ENCODE peak calls at places on chromosomes 2 and 18, in nine cellular contexts. M is WTC11, X is adrenal gland, N is mucosa of descending colon, C is astrocyte of the spinal cord, S is ovary, B is thoracic aorta, H is D721Med, Q is fibroblast of the aortic adventitia. Z is an unnamed sample.

GRCh38 chr2:232420463-232421188 is 14.0 kb downstream of the ALPG start:
- DNase-seq in S (no peak), Q (no peak), C (no peak), N (no peak), B (no peak), X (no peak), M (peak), H (no peak), Z (no peak)

GRCh38 chr2:128279786-128280701 is 38.6 kb downstream of the HS6ST1 start:
- DNase-seq in M (peak), H (no peak), N (peak), C (no peak), X (peak), S (peak), Q (no peak), B (no peak), Z (no peak)

GRCh38 chr2:46674451-46674850 is 195.1 kb downstream of the TMEM247 start:
- DNase-seq in S (no peak), B (no peak), M (no peak), X (no peak), N (no peak), H (no peak), Q (peak), C (no peak), Z (no peak)

GRCh38 chr2:55887906-55888625 is 35.5 kb downstream of the EFEMP1 start:
- DNase-seq in C (peak), H (no peak), N (no peak), X (no peak), S (peak), B (no peak), Q (peak), M (no peak), Z (peak)

GRCh38 chr2:64228126-64228678 is 84.0 kb upstream of the PELI1 start:
- DNase-seq in B (peak), C (peak), N (peak), Q (peak), S (peak), X (peak), M (peak), H (peak), Z (peak)

GRCh38 chr2:162475661-162476060 is 131.7 kb downstream of the GCA start:
- DNase-seq in S (no peak), B (no peak), N (no peak), X (no peak), C (peak), M (no peak), Q (no peak), H (no peak), Z (no peak)

GRCh38 chr2:150607471-150607870 is 120.0 kb upstream of the RND3 start:
- DNase-seq in M (no peak), H (no peak), B (no peak), X (no peak), C (no peak), S (no peak), N (no peak), Q (peak), Z (no peak)

GRCh38 chr18:25274900-25275299 is 77.1 kb downstream of the ZNF521 start:
- DNase-seq in Q (no peak), H (no peak), S (no peak), X (no peak), M (no peak), C (no peak), N (no peak), B (no peak), Z (no peak)

GRCh38 chr18:54873884-54874255 is 45.6 kb downstream of the RAB27B start:
- DNase-seq in C (no peak), B (no peak), S (no peak), M (no peak), X (no peak), H (no peak), N (no peak), Q (no peak), Z (no peak)

GRCh38 chr2:160044728-160045127 is 17.7 kb downstream of the PLA2R1 start:
- DNase-seq in N (no peak), C (no peak), H (no peak), X (no peak), M (peak), S (no peak), Q (no peak), B (no peak), Z (no peak)

GRCh38 chr2:95306306-95306895 is 9.3 kb downstream of the KCNIP3 start:
- DNase-seq in M (no peak), S (no peak), H (no peak), Q (no peak), N (no peak), X (no peak), C (no peak), B (no peak), Z (no peak)

GRCh38 chr2:214765180-214765579 is 44.3 kb downstream of the BARD1 start:
- DNase-seq in H (no peak), C (no peak), N (no peak), B (no peak), X (no peak), M (no peak), S (no peak), Q (no peak), Z (no peak)

GRCh38 chr18:47871288-47871687 is 59.2 kb downstream of the SMAD2 start:
- DNase-seq in Q (no peak), M (no peak), X (no peak), B (no peak), N (no peak), C (no peak), S (no peak), H (no peak), Z (no peak)

GRCh38 chr18:47870605-47871004 is 59.9 kb downstream of the SMAD2 start:
- DNase-seq in X (no peak), M (no peak), S (no peak), Q (no peak), C (no peak), N (no peak), B (no peak), H (no peak), Z (no peak)

GRCh38 chr18:47873625-47874024 is 56.8 kb downstream of the SMAD2 start:
- DNase-seq in C (no peak), S (no peak), X (no peak), N (no peak), B (no peak), H (no peak), Q (no peak), M (no peak), Z (no peak)

GRCh38 chr18:47868744-47869143 is 61.7 kb downstream of the SMAD2 start:
- DNase-seq in X (no peak), Q (no peak), M (no peak), H (no peak), B (no peak), S (no peak), N (no peak), C (no peak), Z (no peak)

DNA sequence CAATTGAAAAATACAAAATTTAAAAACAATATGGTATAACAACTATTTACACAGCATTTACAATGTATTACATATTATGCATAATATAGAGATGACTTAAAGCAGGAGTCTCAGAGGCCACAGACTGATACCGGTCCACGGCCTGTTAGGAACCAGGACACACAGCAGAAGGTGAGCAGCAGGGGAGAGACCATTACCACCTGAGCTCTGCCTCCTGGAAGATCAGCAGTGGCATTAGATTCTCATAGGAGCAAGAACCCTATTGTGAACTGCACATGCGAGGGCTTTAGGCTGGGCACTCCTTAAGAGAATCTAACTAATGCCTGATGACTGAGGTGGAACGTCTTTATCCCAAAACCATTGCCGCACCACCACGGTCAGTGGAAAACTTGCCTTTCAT is 58.0 kb downstream of the SMAD2 start:
- DNase-seq in H (no peak), X (no peak), Q (no peak), S (no peak), C (no peak), M (no peak), N (no peak), B (no peak), Z (no peak)
- TF ChIP-seq CTCF in H (no peak), X (no peak), Q (no peak), S (no peak), C (no peak), M (no peak), N (no peak), B (no peak), Z (no peak)

GRCh38 chr2:200453853-200454524 is 55.9 kb downstream of the KCTD18 start:
- DNase-seq in X (no peak), Q (no peak), N (no peak), H (no peak), B (no peak), S (no peak), C (no peak), M (no peak), Z (no peak)
- TF ChIP-seq CTCF in X (no peak), Q (peak), N (no peak), H (no peak), B (no peak), S (no peak), C (peak), M (no peak), Z (peak)

DNA sequence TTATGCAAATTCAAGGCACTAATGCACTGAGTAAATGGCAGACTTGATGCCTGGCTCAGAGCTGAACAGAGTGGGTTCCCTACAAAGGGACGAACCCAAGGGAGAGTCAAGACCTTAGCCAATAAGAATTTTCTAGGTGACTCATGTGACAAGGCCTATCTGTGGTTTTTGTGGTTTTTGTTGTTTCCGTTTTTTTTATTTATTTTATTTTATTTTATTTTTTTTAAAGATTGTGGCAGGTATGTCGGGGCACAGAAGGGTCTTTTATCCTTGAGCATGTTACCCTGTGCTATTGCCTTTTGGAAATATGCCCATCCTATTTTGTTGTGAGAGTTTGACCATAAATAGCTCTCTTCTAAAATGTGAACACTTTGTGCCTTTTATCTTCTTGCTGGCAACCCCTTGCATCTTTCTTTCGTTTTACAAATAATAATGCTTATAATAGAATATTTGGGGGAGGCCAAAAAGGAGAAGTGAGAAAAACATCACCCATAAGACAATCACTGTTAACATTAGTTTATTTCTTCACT is 113.4 kb upstream of the AQP4 start:
- DNase-seq in B (no peak), C (no peak), H (no peak), M (no peak), N (no peak), S (no peak), Q (no peak), X (no peak), Z (no peak)
- TF ChIP-seq CTCF in B (no peak), C (no peak), H (no peak), M (no peak), N (no peak), S (no peak), Q (no peak), X (no peak), Z (no peak)

GRCh38 chr18:12656671-12657047 is 1.2 kb downstream of the SPIRE1 start:
- DNase-seq in M (no peak), B (no peak), S (no peak), H (no peak), X (no peak), C (peak), Q (peak), N (no peak), Z (no peak)

GRCh38 chr18:12654971-12655370 is 2.9 kb downstream of the SPIRE1 start:
- DNase-seq in Q (no peak), X (no peak), S (no peak), N (no peak), B (no peak), H (no peak), M (no peak), C (no peak), Z (no peak)

GRCh38 chr18:12657048-12657848 is 659 bp downstream of the SPIRE1 start:
- DNase-seq in N (peak), X (peak), B (no peak), C (peak), H (no peak), M (peak), S (peak), Q (peak), Z (peak)

GRCh38 chr18:12659904-12660605 is 2.1 kb upstream of the SPIRE1 start:
- DNase-seq in X (peak), H (no peak), B (no peak), S (peak), C (peak), M (peak), Q (peak), N (no peak), Z (peak)

GRCh38 chr18:12657849-12658829 is at the start of gene SPIRE1:
- DNase-seq in N (peak), X (peak), M (peak), S (peak), H (no peak), Q (peak), B (no peak), C (peak), Z (peak)
- TF ChIP-seq CTCF in N (no peak), X (no peak), M (no peak), S (no peak), H (no peak), Q (no peak), B (no peak), C (no peak), Z (peak)

GRCh38 chr18:3665780-3666525 is 216.0 kb downstream of the TGIF1 start:
- DNase-seq in M (peak), H (peak), C (peak), N (peak), B (peak), Q (peak), X (peak), S (peak), Z (peak)

GRCh38 chr18:3665187-3665586 is 215.2 kb downstream of the TGIF1 start:
- DNase-seq in C (no peak), N (no peak), M (no peak), Q (no peak), S (no peak), B (no peak), X (no peak), H (no peak), Z (no peak)

GRCh38 chr18:3663870-3664512 is 214.0 kb downstream of the TGIF1 start:
- DNase-seq in M (no peak), N (no peak), C (no peak), Q (no peak), S (no peak), H (no peak), X (no peak), B (no peak), Z (no peak)

GRCh38 chr18:3666526-3667254 is 216.7 kb downstream of the TGIF1 start:
- DNase-seq in X (no peak), S (no peak), B (no peak), M (no peak), Q (no peak), N (no peak), H (no peak), C (no peak), Z (no peak)

DNA sequence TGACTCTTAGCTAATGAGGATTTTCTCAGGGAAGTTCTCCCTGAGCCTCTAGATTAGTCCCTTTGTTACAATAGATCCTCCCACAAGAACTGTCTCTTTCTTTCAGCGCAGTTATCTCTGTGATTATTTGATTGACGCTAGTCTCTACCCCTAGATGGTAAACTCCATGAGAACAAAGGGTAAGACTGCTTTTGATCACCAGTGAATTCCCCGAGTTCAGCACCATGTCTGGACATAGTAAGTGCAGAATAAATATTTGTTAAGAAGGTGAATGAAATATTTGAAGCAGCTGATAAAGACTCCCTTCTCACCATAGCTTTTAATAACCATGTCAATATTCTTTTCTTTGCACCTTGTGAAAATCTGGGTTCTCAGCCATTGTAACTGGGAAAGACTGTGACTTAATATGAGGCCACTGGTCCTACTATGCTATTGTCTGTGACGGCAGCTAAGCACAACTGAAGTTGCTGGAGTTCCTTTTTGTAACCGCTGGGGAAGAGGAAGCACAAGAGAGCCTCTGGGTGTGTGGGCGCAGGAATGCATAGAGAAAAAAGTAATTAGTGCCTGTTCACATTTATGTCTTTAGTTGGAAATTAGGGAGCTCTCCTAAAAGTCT is 214.7 kb downstream of the TGIF1 start:
- DNase-seq in X (no peak), S (no peak), B (no peak), Q (no peak), M (no peak), N (no peak), C (peak), H (no peak), Z (no peak)
- TF ChIP-seq CTCF in X (no peak), S (no peak), B (no peak), Q (no peak), M (no peak), N (no peak), C (no peak), H (no peak), Z (peak)

GRCh38 chr2:96578731-96579130 is 42.2 kb downstream of the ARID5A start:
- DNase-seq in Q (peak), B (no peak), X (no peak), H (no peak), M (no peak), S (no peak), N (no peak), C (no peak), Z (no peak)

GRCh38 chr2:96579422-96579821 is 42.9 kb downstream of the ARID5A start:
- DNase-seq in M (no peak), H (no peak), N (no peak), X (no peak), Q (no peak), B (no peak), S (no peak), C (no peak), Z (no peak)

GRCh38 chr2:96575790-96576456 is 39.4 kb downstream of the ARID5A start:
- DNase-seq in N (no peak), X (no peak), M (no peak), Q (no peak), B (no peak), C (no peak), H (no peak), S (no peak), Z (no peak)

GRCh38 chr2:96574364-96574763 is 37.8 kb downstream of the ARID5A start:
- DNase-seq in X (no peak), H (no peak), M (no peak), B (no peak), S (no peak), N (no peak), Q (no peak), C (no peak), Z (no peak)
- TF ChIP-seq CTCF in X (no peak), H (no peak), M (no peak), B (no peak), S (no peak), N (no peak), Q (peak), C (peak), Z (peak)

GRCh38 chr2:102251042-102251848 is 60.1 kb upstream of the IL1RL1 start:
- DNase-seq in M (peak), N (peak), B (no peak), H (no peak), C (peak), X (peak), Q (no peak), S (peak), Z (no peak)
- TF ChIP-seq CTCF in M (peak), N (peak), B (peak), H (no peak), C (peak), X (peak), Q (peak), S (no peak), Z (peak)

GRCh38 chr2:111994042-111994441 is 61.0 kb upstream of the TMEM87B start:
- DNase-seq in H (no peak), M (no peak), X (peak), C (no peak), Q (no peak), B (no peak), N (no peak), S (no peak), Z (no peak)
- TF ChIP-seq CTCF in H (no peak), M (no peak), X (no peak), C (no peak), Q (no peak), B (no peak), N (no peak), S (no peak), Z (no peak)

Z was measured in HFFc6.